ENCODE peak calls at places on chromosomes 1 and 21, in six cellular contexts. T, E, X, K, Y and U are unnamed samples.

GRCh38 chr1:210726621-210727020 is 397.9 kb downstream of the HHAT start:
- DNase-seq in T (peak; percentile 37), E (no peak), X (peak; percentile 21), K (peak; percentile 85), Y (no peak), U (no peak)

GRCh38 chr1:211531194-211532085 is 39.5 kb upstream of the RD3 start:
- DNase-seq in T (no peak), E (no peak), X (no peak), K (no peak), Y (no peak), U (no peak)

GRCh38 chr1:209249785-209250441 is 333.6 kb upstream of the CAMK1G start:
- DNase-seq in T (no peak), E (no peak), X (no peak), K (no peak), Y (no peak), U (no peak)

GRCh38 chr1:180343931-180344406 is 113.9 kb downstream of the LHX4 start:
- DNase-seq in T (peak; percentile 74), E (no peak), X (no peak), K (no peak), Y (no peak), U (no peak)

GRCh38 chr1:193322218-193322617 is 135.8 kb upstream of the B3GALT2 start:
- DNase-seq in T (no peak), E (no peak), X (no peak), K (no peak), Y (no peak), U (no peak)

GRCh38 chr1:53047737-53048344 is 14.2 kb upstream of the PODN start:
- DNase-seq in T (no peak), E (no peak), X (no peak), K (no peak), Y (no peak), U (no peak)

GRCh38 chr1:234956821-234957329 is 171.8 kb downstream of the TOMM20 start:
- DNase-seq in T (peak; percentile 40), E (no peak), X (no peak), K (peak; percentile 65), Y (no peak), U (no peak)

GRCh38 chr1:209911746-209912145 is 26.3 kb upstream of the SYT14 start:
- DNase-seq in T (no peak), E (no peak), X (no peak), K (no peak), Y (no peak), U (no peak)

GRCh38 chr21:16492892-16493291 is 763.1 kb downstream of the USP25 start:
- DNase-seq in T (no peak), E (no peak), X (no peak), K (no peak), Y (no peak), U (no peak)

GRCh38 chr1:67537647-67538018 is 107.4 kb upstream of the SERBP1 start:
- DNase-seq in T (no peak), E (no peak), X (no peak), K (no peak), Y (no peak), U (no peak)

GRCh38 chr1:42152907-42153597 is at the start of gene GUCA2B:
- DNase-seq in T (no peak), E (no peak), X (no peak), K (no peak), Y (no peak), U (no peak)

DNA sequence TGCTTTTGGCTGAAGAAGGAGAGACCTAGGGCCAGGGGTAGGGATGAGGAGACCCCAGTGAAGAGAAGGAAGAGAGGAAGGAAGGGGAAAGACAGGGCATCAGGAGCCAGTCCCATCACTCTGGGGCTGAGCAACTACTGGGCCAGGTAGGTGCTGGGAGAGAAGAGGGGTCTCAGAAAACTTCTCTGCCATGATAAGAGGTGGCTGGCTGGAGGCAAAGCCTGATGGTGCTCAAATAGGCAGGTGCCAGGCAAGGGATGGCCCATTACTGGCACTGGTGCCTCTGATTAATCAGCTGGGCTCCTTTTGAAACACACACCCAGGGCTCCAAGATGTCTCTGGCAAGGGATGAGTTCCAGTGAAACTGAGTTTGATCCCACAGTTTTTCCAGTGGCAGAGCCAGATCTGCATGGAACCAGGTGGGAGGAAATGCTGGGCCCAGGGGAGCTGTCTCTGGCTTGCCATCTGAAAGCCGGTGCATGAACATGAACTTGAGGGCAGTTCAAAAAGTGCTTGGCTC is 2.8 kb downstream of the CSF1 start:
- DNase-seq in T (no peak), E (no peak), X (no peak), K (no peak), Y (no peak), U (no peak)
- H3K27ac ChIP-seq in T (peak overlapping the region; percentile 71), E (no peak overlapping the region), X (no peak overlapping the region), K (no peak overlapping the region), Y (peak overlapping the region; percentile 87), U (peak overlapping the region; percentile 39)

GRCh38 chr1:33127001-33127823 is 46.3 kb downstream of the AZIN2 start:
- DNase-seq in T (peak; percentile 99), E (peak; percentile 95), X (peak; percentile 99), K (peak; percentile 76), Y (peak; percentile 92), U (peak; percentile 98)

GRCh38 chr1:33131191-33131590 is 50.2 kb downstream of the AZIN2 start:
- DNase-seq in T (no peak), E (no peak), X (no peak), K (no peak), Y (no peak), U (no peak)

GRCh38 chr1:33132549-33132948 is 49.3 kb downstream of the TRIM62 start:
- DNase-seq in T (no peak), E (no peak), X (no peak), K (no peak), Y (no peak), U (no peak)

GRCh38 chr1:33128781-33129180 is 47.8 kb downstream of the AZIN2 start:
- DNase-seq in T (no peak), E (no peak), X (no peak), K (no peak), Y (no peak), U (no peak)

GRCh38 chr1:33130297-33130696 is 49.3 kb downstream of the AZIN2 start:
- DNase-seq in T (no peak), E (no peak), X (no peak), K (no peak), Y (no peak), U (no peak)
- H3K27ac ChIP-seq in T (no peak overlapping the region), E (no peak overlapping the region), X (no peak overlapping the region), K (no peak overlapping the region), Y (no peak overlapping the region), U (no peak overlapping the region)

DNA sequence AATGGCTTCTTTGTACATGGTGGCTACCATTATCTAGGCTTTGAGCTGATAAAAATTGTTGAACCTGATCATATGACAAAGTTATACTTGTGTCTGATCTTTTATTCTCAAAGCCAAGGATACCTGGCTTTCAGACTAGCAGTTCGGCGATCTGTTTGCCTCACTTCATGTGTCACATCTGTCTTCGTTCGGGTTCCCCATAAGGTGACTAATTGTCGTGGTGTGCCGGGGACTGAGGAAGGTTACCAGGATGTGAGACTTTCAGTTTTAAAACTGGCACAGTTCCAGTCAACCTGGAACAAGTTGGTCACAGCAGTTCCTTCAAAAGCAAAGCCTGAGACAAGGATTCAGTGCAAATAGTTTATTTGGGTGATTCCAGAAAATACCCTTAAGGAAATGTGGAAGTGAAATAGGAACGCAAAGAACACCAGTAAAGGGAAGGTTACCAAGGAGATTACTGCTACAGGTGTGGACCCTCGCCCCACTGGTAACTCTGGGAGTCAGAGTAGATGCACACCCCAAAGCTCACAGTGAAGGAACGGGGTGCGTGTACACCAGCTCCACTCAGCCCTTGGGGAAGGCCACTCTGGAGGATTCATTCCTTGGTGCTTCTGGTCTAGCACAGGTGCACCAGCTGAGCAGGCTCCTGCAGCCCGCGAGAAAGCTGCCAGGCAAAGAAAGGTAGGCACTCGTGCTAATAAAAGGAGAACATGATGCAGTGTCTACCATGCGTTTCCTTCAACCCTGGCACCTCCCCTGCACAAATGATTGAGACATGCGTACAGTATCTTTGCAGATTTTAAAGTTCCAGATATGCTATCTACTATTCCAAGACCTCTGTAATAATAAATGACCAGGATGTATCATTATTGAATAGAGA is 69.0 kb downstream of the VWA5B1 start:
- DNase-seq in T (peak; percentile 60), E (no peak), X (no peak), K (no peak), Y (no peak), U (no peak)
- H3K27ac ChIP-seq in T (no peak overlapping the region), E (no peak overlapping the region), X (no peak overlapping the region), K (no peak overlapping the region), Y (no peak overlapping the region), U (no peak overlapping the region)

GRCh38 chr21:39175665-39176064 is 7.6 kb downstream of the PSMG1 start:
- DNase-seq in T (no peak), E (no peak), X (no peak), K (no peak), Y (no peak), U (no peak)
- H3K27ac ChIP-seq in T (no peak overlapping the region), E (no peak overlapping the region), X (no peak overlapping the region), K (no peak overlapping the region), Y (no peak overlapping the region), U (no peak overlapping the region)

DNA sequence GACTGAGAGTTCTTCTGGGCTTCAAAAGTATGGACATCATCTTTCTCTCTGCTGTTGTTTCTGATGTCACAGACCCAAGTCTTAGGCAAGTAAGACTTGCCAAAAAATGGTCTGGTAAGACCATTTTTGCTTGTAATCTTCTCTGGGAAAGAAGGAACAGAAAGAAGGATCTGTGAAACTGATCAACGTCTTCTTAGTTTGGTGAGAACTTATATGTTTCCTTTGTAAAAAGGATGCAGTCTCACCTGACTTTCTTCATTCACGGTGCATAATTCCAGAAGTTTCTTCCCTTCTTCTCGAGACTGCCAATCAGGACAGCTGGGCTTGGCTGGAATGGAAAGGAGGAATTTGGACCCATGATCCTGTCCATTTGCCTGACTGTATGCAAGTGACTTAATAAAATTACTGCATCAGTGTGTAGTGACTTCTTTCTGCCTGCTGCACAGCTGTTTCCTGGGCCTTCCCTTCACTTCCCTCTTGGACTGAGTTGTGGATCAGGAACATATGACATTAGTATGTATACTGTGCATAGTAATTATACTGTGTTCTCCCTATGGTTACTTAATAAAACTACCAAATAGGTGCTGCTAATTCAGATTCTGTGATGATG is 7.5 kb upstream of the DENND1B start:
- DNase-seq in T (peak; percentile 51), E (no peak), X (no peak), K (no peak), Y (no peak), U (no peak)
- H3K27ac ChIP-seq in T (peak overlapping the region; percentile 81), E (no peak overlapping the region), X (no peak overlapping the region), K (no peak overlapping the region), Y (no peak overlapping the region), U (no peak overlapping the region)

GRCh38 chr1:54574158-54574778 is 26.2 kb downstream of the ACOT11 start:
- DNase-seq in T (no peak), E (no peak), X (no peak), K (no peak), Y (no peak), U (no peak)

GRCh38 chr1:54579337-54579781 is 31.3 kb downstream of the ACOT11 start:
- DNase-seq in T (no peak), E (no peak), X (no peak), K (no peak), Y (no peak), U (no peak)

GRCh38 chr1:54575605-54576004 is 27.6 kb downstream of the ACOT11 start:
- DNase-seq in T (no peak), E (no peak), X (no peak), K (no peak), Y (no peak), U (no peak)

GRCh38 chr1:54575161-54575560 is 27.1 kb downstream of the ACOT11 start:
- DNase-seq in T (no peak), E (no peak), X (no peak), K (no peak), Y (no peak), U (no peak)

DNA sequence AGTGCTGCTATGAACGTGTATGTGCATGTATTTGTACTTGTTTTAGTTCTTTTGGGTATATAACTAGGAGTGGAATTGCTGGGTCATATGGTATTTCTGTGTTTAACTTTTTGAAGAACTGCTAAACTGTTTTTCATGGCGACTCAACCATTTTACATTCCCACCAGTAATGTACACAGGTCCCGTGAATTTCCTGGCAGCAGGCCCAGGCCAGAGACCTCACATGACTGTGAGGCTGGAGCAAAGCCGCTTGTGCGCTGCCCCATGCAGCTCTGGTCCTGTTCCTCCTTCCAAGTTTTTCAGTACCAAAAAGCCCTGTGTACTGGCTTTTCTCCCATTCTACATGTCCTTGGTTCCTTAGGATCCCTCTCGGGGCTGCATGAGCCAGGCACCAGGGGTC is 29.6 kb downstream of the ACOT11 start:
- DNase-seq in T (peak; percentile 79), E (no peak), X (no peak), K (no peak), Y (no peak), U (no peak)
- H3K27ac ChIP-seq in T (no peak overlapping the region), E (no peak overlapping the region), X (no peak overlapping the region), K (no peak overlapping the region), Y (no peak overlapping the region), U (no peak overlapping the region)